ENCODE peak calls at places on chromosomes 5 and 9, in nine cellular contexts. One of them, this sample, is unnamed.

GRCh38 chr9:17269799-17270198 is 135.0 kb downstream of the CNTLN start:
- DNase-seq in PC-9: no peak
- DNase-seq in H9: no peak
- DNase-seq in tibial nerve: no peak
- DNase-seq in psoas muscle: no peak
- DNase-seq in heart right ventricle: no peak
- DNase-seq in SK-N-SH: no peak
- DNase-seq in gastrocnemius medialis: no peak
- DNase-seq in CD8-positive, alpha-beta T cell: no peak
- DNase-seq in this sample: no peak

GRCh38 chr5:170297589-170298462 is at the start of gene LCP2:
- DNase-seq in H9: no peak
- DNase-seq in gastrocnemius medialis: no peak
- DNase-seq in tibial nerve: no peak
- DNase-seq in PC-9: no peak
- DNase-seq in CD8-positive, alpha-beta T cell: no peak
- DNase-seq in heart right ventricle: no peak
- DNase-seq in SK-N-SH: no peak
- DNase-seq in psoas muscle: no peak
- DNase-seq in this sample: no peak

GRCh38 chr5:139810341-139811075 is 14.9 kb downstream of the PSD2 start:
- DNase-seq in tibial nerve: no peak
- DNase-seq in heart right ventricle: no peak
- DNase-seq in psoas muscle: peak; percentile 42
- DNase-seq in SK-N-SH: no peak
- DNase-seq in gastrocnemius medialis: no peak
- DNase-seq in H9: no peak
- DNase-seq in PC-9: no peak
- DNase-seq in CD8-positive, alpha-beta T cell: no peak
- DNase-seq in this sample: no peak

GRCh38 chr9:108296056-108296455 is 559.7 kb downstream of the ACTL7B start:
- DNase-seq in PC-9: no peak
- DNase-seq in psoas muscle: no peak
- DNase-seq in H9: no peak
- DNase-seq in CD8-positive, alpha-beta T cell: no peak
- DNase-seq in SK-N-SH: no peak
- DNase-seq in gastrocnemius medialis: no peak
- DNase-seq in heart right ventricle: no peak
- DNase-seq in tibial nerve: no peak
- DNase-seq in this sample: no peak

GRCh38 chr9:107989099-107989498 is 499.5 kb upstream of the KLF4 start:
- DNase-seq in CD8-positive, alpha-beta T cell: no peak
- DNase-seq in heart right ventricle: no peak
- DNase-seq in PC-9: no peak
- DNase-seq in gastrocnemius medialis: no peak
- DNase-seq in SK-N-SH: no peak
- DNase-seq in H9: no peak
- DNase-seq in tibial nerve: no peak
- DNase-seq in psoas muscle: no peak
- DNase-seq in this sample: no peak

GRCh38 chr9:96478829-96479371 is 28.9 kb downstream of the HABP4 start:
- DNase-seq in gastrocnemius medialis: no peak
- DNase-seq in H9: no peak
- DNase-seq in heart right ventricle: no peak
- DNase-seq in tibial nerve: no peak
- DNase-seq in CD8-positive, alpha-beta T cell: no peak
- DNase-seq in SK-N-SH: no peak
- DNase-seq in PC-9: no peak
- DNase-seq in psoas muscle: no peak
- DNase-seq in this sample: no peak

GRCh38 chr9:94472766-94473165 is 82.1 kb upstream of the PCAT7 start:
- DNase-seq in heart right ventricle: no peak
- DNase-seq in CD8-positive, alpha-beta T cell: no peak
- DNase-seq in gastrocnemius medialis: no peak
- DNase-seq in H9: no peak
- DNase-seq in SK-N-SH: no peak
- DNase-seq in psoas muscle: no peak
- DNase-seq in PC-9: no peak
- DNase-seq in tibial nerve: no peak
- DNase-seq in this sample: no peak

GRCh38 chr9:78605029-78605930 is 308.4 kb downstream of the PSAT1 start:
- DNase-seq in H9: no peak
- DNase-seq in gastrocnemius medialis: no peak
- DNase-seq in PC-9: no peak
- DNase-seq in CD8-positive, alpha-beta T cell: no peak
- DNase-seq in psoas muscle: no peak
- DNase-seq in heart right ventricle: no peak
- DNase-seq in SK-N-SH: no peak
- DNase-seq in tibial nerve: no peak
- DNase-seq in this sample: no peak

GRCh38 chr9:131584858-131585257 is 39.5 kb downstream of the PRRT1B start:
- DNase-seq in SK-N-SH: no peak
- DNase-seq in heart right ventricle: no peak
- DNase-seq in CD8-positive, alpha-beta T cell: no peak
- DNase-seq in tibial nerve: no peak
- DNase-seq in H9: no peak
- DNase-seq in psoas muscle: peak; percentile 29
- DNase-seq in gastrocnemius medialis: no peak
- DNase-seq in PC-9: no peak
- DNase-seq in this sample: no peak

GRCh38 chr9:89218040-89218928 is 39.7 kb upstream of the SHC3 start:
- DNase-seq in CD8-positive, alpha-beta T cell: no peak
- DNase-seq in psoas muscle: no peak
- DNase-seq in SK-N-SH: peak; percentile 82
- DNase-seq in heart right ventricle: no peak
- DNase-seq in PC-9: no peak
- DNase-seq in gastrocnemius medialis: no peak
- DNase-seq in tibial nerve: no peak
- DNase-seq in H9: no peak
- DNase-seq in this sample: no peak

GRCh38 chr9:93290495-93291434 is 106.8 kb downstream of the WNK2 start:
- DNase-seq in psoas muscle: no peak
- DNase-seq in tibial nerve: no peak
- DNase-seq in SK-N-SH: no peak
- DNase-seq in gastrocnemius medialis: no peak
- DNase-seq in H9: peak; percentile 31
- DNase-seq in PC-9: no peak
- DNase-seq in CD8-positive, alpha-beta T cell: no peak
- DNase-seq in heart right ventricle: no peak
- DNase-seq in this sample: no peak

GRCh38 chr5:98307811-98308210 is 465.7 kb upstream of the RGMB start:
- DNase-seq in psoas muscle: no peak
- DNase-seq in tibial nerve: no peak
- DNase-seq in heart right ventricle: no peak
- DNase-seq in PC-9: peak; percentile 9
- DNase-seq in CD8-positive, alpha-beta T cell: no peak
- DNase-seq in H9: no peak
- DNase-seq in gastrocnemius medialis: no peak
- DNase-seq in SK-N-SH: no peak
- DNase-seq in this sample: no peak

GRCh38 chr9:131840220-131840619 is 100.3 kb upstream of the RAPGEF1 start:
- DNase-seq in SK-N-SH: no peak
- DNase-seq in psoas muscle: peak; percentile 15
- DNase-seq in tibial nerve: no peak
- DNase-seq in H9: no peak
- DNase-seq in PC-9: no peak
- DNase-seq in heart right ventricle: no peak
- DNase-seq in CD8-positive, alpha-beta T cell: no peak
- DNase-seq in gastrocnemius medialis: no peak
- DNase-seq in this sample: no peak

GRCh38 chr5:178330791-178331404 is 98.3 kb upstream of the PHYKPL start:
- DNase-seq in psoas muscle: peak; percentile 56
- DNase-seq in CD8-positive, alpha-beta T cell: no peak
- DNase-seq in H9: no peak
- DNase-seq in SK-N-SH: no peak
- DNase-seq in heart right ventricle: no peak
- DNase-seq in PC-9: no peak
- DNase-seq in gastrocnemius medialis: peak; percentile 43
- DNase-seq in tibial nerve: no peak
- DNase-seq in this sample: no peak

GRCh38 chr5:114360816-114361723 is 800 bp upstream of the KCNN2 start:
- DNase-seq in CD8-positive, alpha-beta T cell: no peak
- DNase-seq in SK-N-SH: peak; percentile 60
- DNase-seq in PC-9: no peak
- DNase-seq in gastrocnemius medialis: no peak
- DNase-seq in psoas muscle: peak; percentile 51
- DNase-seq in heart right ventricle: peak; percentile 28
- DNase-seq in H9: peak; percentile 92
- DNase-seq in tibial nerve: no peak
- DNase-seq in this sample: no peak
- TF ChIP-seq CTCF in CD8-positive, alpha-beta T cell: no peak
- TF ChIP-seq CTCF in SK-N-SH: no peak
- TF ChIP-seq CTCF in PC-9: no peak
- TF ChIP-seq CTCF in gastrocnemius medialis: no peak
- TF ChIP-seq CTCF in psoas muscle: peak; percentile 31
- TF ChIP-seq CTCF in heart right ventricle: no peak
- TF ChIP-seq CTCF in H9: peak; percentile 68
- TF ChIP-seq CTCF in tibial nerve: no peak
- TF ChIP-seq CTCF in this sample: no peak

DNA sequence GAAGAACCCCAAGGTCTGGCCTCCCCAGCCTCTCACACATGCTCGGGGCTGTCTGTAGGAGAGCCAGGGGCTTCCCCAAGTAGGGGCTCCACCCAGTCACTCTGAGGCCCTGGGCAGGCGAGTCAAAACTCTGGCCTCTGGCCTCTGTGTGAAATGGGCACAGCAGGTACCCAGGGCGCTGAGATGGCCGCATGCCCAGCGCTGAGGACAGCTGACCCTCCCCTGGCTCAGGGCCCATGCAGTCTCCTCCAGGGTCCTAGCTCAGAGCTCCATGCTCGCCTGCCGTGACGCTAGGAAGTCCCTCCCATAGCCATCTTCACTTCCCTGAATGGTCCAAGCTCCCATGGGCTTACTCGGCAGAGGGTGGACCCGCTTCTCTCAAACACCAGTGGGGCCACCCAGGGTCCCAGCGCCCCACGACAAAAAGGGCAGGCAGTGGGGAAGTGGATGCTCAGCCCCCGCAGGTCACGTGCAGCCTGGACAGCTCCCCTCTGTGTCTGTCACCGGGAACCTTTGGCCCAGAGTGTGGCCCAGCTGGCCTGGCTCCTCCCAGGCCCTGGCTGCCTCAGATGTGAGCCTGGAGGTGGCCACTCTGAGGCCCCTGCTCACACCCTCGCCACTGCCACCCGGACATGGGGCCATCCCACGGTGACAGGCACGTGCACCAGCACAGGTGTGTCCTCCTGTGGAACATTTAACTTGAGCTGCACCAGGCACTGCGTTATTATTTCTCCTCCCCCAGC is 12.2 kb upstream of the VAV2 start:
- DNase-seq in CD8-positive, alpha-beta T cell: no peak
- DNase-seq in PC-9: no peak
- DNase-seq in heart right ventricle: no peak
- DNase-seq in gastrocnemius medialis: no peak
- DNase-seq in H9: no peak
- DNase-seq in tibial nerve: no peak
- DNase-seq in SK-N-SH: no peak
- DNase-seq in psoas muscle: no peak
- DNase-seq in this sample: no peak
- H3K27me3 ChIP-seq in CD8-positive, alpha-beta T cell: no peaks in the 10 kb centered on the region
- H3K27me3 ChIP-seq in PC-9: peaks cover 3% of the 10 kb centered on the region
- H3K27me3 ChIP-seq in heart right ventricle: peaks cover 3% of the 10 kb centered on the region
- H3K27me3 ChIP-seq in gastrocnemius medialis: peaks cover 12% of the 10 kb centered on the region
- H3K27me3 ChIP-seq in H9: no peaks in the 10 kb centered on the region
- H3K27me3 ChIP-seq in tibial nerve: no peaks in the 10 kb centered on the region
- H3K27me3 ChIP-seq in SK-N-SH: no peaks in the 10 kb centered on the region
- H3K27me3 ChIP-seq in psoas muscle: peaks cover 23% of the 10 kb centered on the region
- H3K27me3 ChIP-seq in this sample: no peaks in the 10 kb centered on the region

DNA sequence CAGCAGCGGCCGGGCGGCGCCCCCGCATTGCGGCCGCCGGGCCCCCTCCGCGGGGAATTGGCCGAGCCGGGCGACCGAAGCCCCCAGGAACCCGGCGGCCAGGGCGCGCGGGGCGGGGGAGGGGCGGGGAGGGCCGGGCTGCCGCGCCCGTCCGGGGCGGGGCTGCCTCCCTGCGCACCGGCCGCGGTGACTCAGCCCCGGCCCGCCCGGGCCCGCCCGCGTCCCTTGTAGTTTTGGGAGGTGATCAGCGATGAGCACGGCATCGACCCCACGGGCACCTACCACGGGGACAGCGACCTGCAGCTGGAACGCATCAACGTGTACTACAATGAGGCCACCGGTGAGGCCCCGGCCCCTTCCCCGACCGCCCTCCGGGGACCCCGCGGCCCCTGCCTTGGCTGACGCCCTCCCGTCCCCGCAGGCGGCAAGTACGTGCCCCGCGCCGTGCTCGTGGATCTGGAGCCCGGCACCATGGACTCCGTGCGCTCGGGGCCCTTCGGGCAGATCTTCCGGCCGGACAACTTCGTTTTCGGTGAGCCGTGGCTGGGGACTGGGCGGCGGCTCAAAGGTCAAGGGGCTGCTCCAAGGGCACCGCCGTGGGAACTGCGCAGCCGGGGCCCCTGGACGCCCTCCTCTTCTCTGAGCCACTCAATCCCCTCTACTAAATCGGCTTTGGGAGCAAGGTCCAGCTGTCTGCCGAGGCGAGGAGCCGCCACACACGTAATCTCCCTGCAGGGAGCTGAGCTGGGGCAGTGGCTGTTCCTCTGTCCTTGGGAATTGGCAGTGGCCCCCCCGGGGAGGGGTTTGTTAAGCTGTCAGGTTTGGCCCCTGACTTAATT is 622 bp downstream of the TUBB4B start:
- DNase-seq in CD8-positive, alpha-beta T cell: peak; percentile 69
- DNase-seq in tibial nerve: peak; percentile 39
- DNase-seq in heart right ventricle: peak; percentile 71
- DNase-seq in H9: no peak
- DNase-seq in gastrocnemius medialis: peak; percentile 41
- DNase-seq in SK-N-SH: peak; percentile 75
- DNase-seq in psoas muscle: peak; percentile 88
- DNase-seq in PC-9: peak; percentile 67
- DNase-seq in this sample: no peak
- TF ChIP-seq CTCF in CD8-positive, alpha-beta T cell: no peak
- TF ChIP-seq CTCF in tibial nerve: no peak
- TF ChIP-seq CTCF in heart right ventricle: no peak
- TF ChIP-seq CTCF in H9: no peak
- TF ChIP-seq CTCF in gastrocnemius medialis: no peak
- TF ChIP-seq CTCF in SK-N-SH: no peak
- TF ChIP-seq CTCF in psoas muscle: no peak
- TF ChIP-seq CTCF in PC-9: no peak
- TF ChIP-seq CTCF in this sample: no peak

DNA sequence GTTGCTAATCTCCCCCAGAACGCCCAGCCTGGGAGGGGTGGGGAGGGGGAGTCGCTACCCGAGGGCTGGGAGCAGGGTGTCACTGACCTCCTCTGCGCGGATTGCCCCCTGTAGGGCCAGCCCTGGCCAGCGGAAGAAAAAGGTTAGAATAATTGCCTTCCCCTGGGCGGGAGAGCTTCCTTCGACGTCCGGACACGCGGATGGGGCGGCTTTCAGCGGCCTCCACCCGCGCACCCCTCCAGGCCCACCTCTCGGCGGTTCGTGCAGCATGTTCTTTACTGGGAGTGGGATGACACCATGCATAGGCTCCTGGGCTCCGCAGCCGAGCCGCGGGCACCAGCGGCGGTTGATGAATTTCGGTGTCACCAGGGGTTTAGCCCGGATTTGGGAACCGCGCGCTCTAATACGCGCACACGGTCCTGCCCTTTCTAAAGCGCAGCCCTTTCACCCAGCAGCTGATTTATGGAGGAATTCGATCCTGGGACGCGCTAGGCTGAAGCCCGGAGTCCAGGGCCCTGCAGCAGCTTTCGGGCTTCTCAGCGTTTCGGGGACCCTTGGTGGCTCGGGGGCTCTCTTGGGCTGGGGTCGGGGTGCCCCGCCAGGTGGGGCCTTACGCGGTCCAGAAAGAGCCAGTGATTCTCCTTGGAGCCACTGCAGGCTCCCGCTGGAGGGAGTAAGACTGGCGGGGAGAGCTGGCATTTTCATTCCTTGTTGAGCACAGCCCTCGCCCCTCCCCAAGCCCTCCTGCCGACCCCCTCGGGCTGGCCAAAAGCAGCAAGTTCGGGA is 10.1 kb downstream of the LMX1B start:
- DNase-seq in H9: peak; percentile 69
- DNase-seq in psoas muscle: no peak
- DNase-seq in tibial nerve: no peak
- DNase-seq in SK-N-SH: no peak
- DNase-seq in heart right ventricle: no peak
- DNase-seq in gastrocnemius medialis: no peak
- DNase-seq in CD8-positive, alpha-beta T cell: no peak
- DNase-seq in PC-9: no peak
- DNase-seq in this sample: no peak
- H3K27me3 ChIP-seq in H9: peaks cover 100% of the 10 kb centered on the region
- H3K27me3 ChIP-seq in psoas muscle: peaks cover 94% of the 10 kb centered on the region
- H3K27me3 ChIP-seq in tibial nerve: peaks cover 100% of the 10 kb centered on the region
- H3K27me3 ChIP-seq in SK-N-SH: peaks cover 100% of the 10 kb centered on the region
- H3K27me3 ChIP-seq in heart right ventricle: peaks cover 100% of the 10 kb centered on the region
- H3K27me3 ChIP-seq in gastrocnemius medialis: peaks cover 67% of the 10 kb centered on the region
- H3K27me3 ChIP-seq in CD8-positive, alpha-beta T cell: peaks cover 30% of the 10 kb centered on the region
- H3K27me3 ChIP-seq in PC-9: peaks cover 80% of the 10 kb centered on the region
- H3K27me3 ChIP-seq in this sample: no peaks in the 10 kb centered on the region

This sample was measured in breast epithelium.